ENCODE peak calls at places on chromosomes 7 and 10, in five cellular contexts. K is H1, X is K562, I is HepG2, R is GM12878. F is an unnamed sample.

GRCh38 chr7:44193011-44193802 is 4.0 kb upstream of the GCK start:
- DNase-seq in K (no peak), X (peak), I (no peak), R (no peak), F (no peak)

GRCh38 chr7:157271991-157272324 is 64.8 kb upstream of the DNAJB6 start:
- DNase-seq in X (no peak), I (peak), R (no peak), K (no peak), F (no peak)

GRCh38 chr7:128172151-128172550 is 68.9 kb upstream of the LEP start:
- DNase-seq in I (no peak), X (no peak), R (no peak), K (no peak), F (no peak)

GRCh38 chr10:83373659-83374058 is 765.6 kb upstream of the GHITM start:
- DNase-seq in I (no peak), X (no peak), K (peak), R (no peak), F (no peak)

GRCh38 chr7:130941322-130942210 is 207.6 kb upstream of the KLF14 start:
- DNase-seq in K (no peak), X (peak), I (peak), R (no peak), F (no peak)

GRCh38 chr7:155738652-155739537 is 73.4 kb downstream of the SHH start:
- DNase-seq in R (peak), I (peak), K (no peak), X (no peak), F (peak)

GRCh38 chr7:75039166-75039565 is 34.4 kb downstream of the RCC1L start:
- DNase-seq in I (no peak), K (no peak), R (no peak), X (no peak), F (no peak)

GRCh38 chr7:116354546-116355422 is 144.4 kb downstream of the TES start:
- DNase-seq in K (no peak), I (peak), R (no peak), X (peak), F (peak)

GRCh38 chr7:41252957-41253356 is 449.9 kb downstream of the INHBA start:
- DNase-seq in K (no peak), I (no peak), R (no peak), X (no peak), F (no peak)

GRCh38 chr7:493661-494251 is 25.9 kb downstream of the PDGFA start:
- DNase-seq in K (no peak), X (no peak), R (no peak), I (no peak), F (no peak)

GRCh38 chr7:156021476-156021875 is 209.2 kb upstream of the SHH start:
- DNase-seq in I (no peak), X (no peak), R (no peak), K (peak), F (no peak)

GRCh38 chr7:22207724-22208225 is 149.2 kb downstream of the RAPGEF5 start:
- DNase-seq in I (no peak), R (no peak), X (no peak), K (no peak), F (no peak)

GRCh38 chr7:35035511-35035921 is 1.8 kb downstream of the DPY19L1 start:
- DNase-seq in I (peak), R (no peak), X (peak), K (no peak), F (peak)

GRCh38 chr7:107813524-107813923 is 10.5 kb upstream of the SLC26A3 start:
- DNase-seq in I (no peak), K (no peak), R (no peak), X (no peak), F (no peak)

GRCh38 chr7:98215561-98216495 is 4.6 kb downstream of the BHLHA15 start:
- DNase-seq in I (no peak), X (no peak), K (no peak), R (no peak), F (no peak)

GRCh38 chr7:52355059-52355458 is 680.4 kb upstream of the POM121L12 start:
- DNase-seq in X (no peak), I (no peak), R (no peak), K (peak), F (no peak)

GRCh38 chr7:140475747-140476333 is 3.5 kb downstream of the MKRN1 start:
- DNase-seq in X (peak), R (no peak), I (peak), K (no peak), F (peak)

GRCh38 chr7:51430480-51431086 is 114.0 kb upstream of the COBL start:
- DNase-seq in X (peak), I (peak), K (peak), R (peak), F (peak)

GRCh38 chr7:41445951-41446350 is 256.9 kb downstream of the INHBA start:
- DNase-seq in X (no peak), K (no peak), R (no peak), I (no peak), F (no peak)

GRCh38 chr10:117161386-117162033 is 23.4 kb upstream of the VAX1 start:
- DNase-seq in I (no peak), X (no peak), R (no peak), K (no peak), F (no peak)

GRCh38 chr10:122306282-122306681 is 35.2 kb downstream of the BTBD16 start:
- DNase-seq in R (no peak), X (no peak), K (no peak), I (no peak), F (no peak)

GRCh38 chr10:103592186-103593021 is 98.9 kb downstream of the NEURL1 start:
- DNase-seq in I (peak), R (no peak), K (peak), X (peak), F (peak)

GRCh38 chr10:120950103-120950561 is 99.0 kb downstream of the WDR11 start:
- DNase-seq in R (no peak), I (no peak), K (peak), X (no peak), F (no peak)

GRCh38 chr10:118960166-118961090 is 69.1 kb upstream of the NANOS1 start:
- DNase-seq in K (no peak), X (no peak), I (no peak), R (no peak), F (no peak)

GRCh38 chr7:23357190-23358093 is 58.3 kb downstream of the MALSU1 start:
- DNase-seq in I (peak), X (peak), R (no peak), K (no peak), F (peak)

GRCh38 chr7:30549933-30550493 is 44.7 kb upstream of the GARS1 start:
- DNase-seq in R (no peak), K (no peak), I (no peak), X (no peak), F (no peak)

GRCh38 chr10:99852481-99853213 is 70.2 kb downstream of the ABCC2 start:
- DNase-seq in I (no peak), X (no peak), K (no peak), R (no peak), F (no peak)

GRCh38 chr7:135466442-135467206 is 43.3 kb downstream of the CNOT4 start:
- DNase-seq in I (no peak), K (no peak), X (no peak), R (no peak), F (no peak)

GRCh38 chr7:101243786-101244384 is 996 bp downstream of the FIS1 start:
- DNase-seq in X (peak), R (no peak), I (no peak), K (peak), F (no peak)

GRCh38 chr10:89395141-89395540 is 2.7 kb downstream of the IFIT1 start:
- DNase-seq in I (no peak), K (no peak), R (no peak), X (no peak), F (no peak)

GRCh38 chr10:121406823-121407545 is 191.3 kb downstream of the FGFR2 start:
- DNase-seq in I (no peak), K (no peak), X (no peak), R (no peak), F (no peak)

GRCh38 chr7:73701357-73701995 is 18.0 kb downstream of the STX1A start:
- DNase-seq in X (peak), R (no peak), K (peak), I (peak), F (peak)

GRCh38 chr7:112162161-112163020 is 43.8 kb downstream of the DOCK4 start:
- DNase-seq in I (peak), R (no peak), X (no peak), K (peak), F (no peak)

DNA sequence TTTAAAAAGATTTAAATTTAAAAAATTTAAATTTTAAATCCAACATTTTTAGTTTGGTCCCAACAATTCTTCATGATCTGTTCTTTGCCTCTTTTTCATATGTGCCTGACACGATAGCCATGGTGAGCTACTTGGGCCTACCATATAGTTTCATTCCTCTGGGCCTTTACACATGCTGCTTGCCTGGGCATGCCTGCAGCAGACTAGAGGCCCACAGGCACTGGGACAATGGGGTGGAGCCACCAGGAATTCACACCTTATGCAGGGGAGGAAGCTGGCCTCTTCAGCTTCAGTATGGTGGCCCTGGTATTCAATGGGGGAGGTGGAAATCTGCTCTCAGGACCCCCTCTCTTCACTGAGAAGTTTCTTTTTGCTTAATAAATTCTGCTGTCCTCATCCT is 37.8 kb upstream of the ZNF365 start:
- DNase-seq in I (no peak), X (no peak), K (no peak), R (no peak), F (no peak)
- TF ChIP-seq SP1 in I (no peak), X (no peak), K (no peak), R (no peak), F (no peak)

GRCh38 chr10:102237711-102238252 is 3.5 kb downstream of the PITX3 start:
- DNase-seq in R (no peak), K (no peak), X (no peak), I (no peak), F (no peak)
- H3K9ac ChIP-seq in R (no peak), K (no peak), X (no peak), I (no peak), F (no peak)

GRCh38 chr10:72049969-72050781 is 38.2 kb downstream of the SPOCK2 start:
- DNase-seq in I (peak), X (no peak), R (no peak), K (no peak), F (no peak)
- H3K27ac ChIP-seq in I (no peak), X (no peak), R (no peak), K (no peak), F (no peak)

DNA sequence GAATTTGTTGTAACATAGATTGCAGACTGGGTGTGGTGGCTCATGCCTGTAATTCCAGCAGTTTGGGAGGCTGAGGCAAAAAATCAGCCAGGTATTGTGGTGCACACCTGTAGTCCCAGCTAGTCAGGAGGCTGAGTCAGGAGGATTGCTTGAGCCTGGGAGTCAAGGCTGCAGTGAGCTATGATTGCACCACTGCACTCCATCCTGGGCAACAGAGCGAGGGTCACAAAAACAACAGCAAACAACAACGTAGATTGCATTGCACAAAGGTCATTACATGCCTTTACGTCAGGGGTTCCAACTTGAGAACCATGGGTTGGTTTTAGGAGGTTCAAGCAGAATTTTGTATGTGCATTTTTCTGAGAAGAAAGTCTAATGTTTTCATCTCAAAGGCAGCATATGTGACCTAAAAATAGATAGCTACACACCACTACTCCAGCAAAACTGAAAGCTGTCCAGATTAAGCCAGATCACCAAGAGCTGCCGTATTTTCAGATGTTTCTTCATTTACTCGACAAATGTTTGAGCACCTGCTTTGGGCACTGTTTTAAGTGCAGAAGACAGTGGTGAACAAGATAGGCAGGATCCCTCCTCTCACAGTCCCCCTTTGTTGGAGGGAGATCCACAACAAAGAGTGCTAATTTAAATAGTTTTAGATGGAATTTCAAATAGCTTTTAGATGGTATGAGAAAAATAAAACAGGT is 28.3 kb upstream of the CYP26C1 start:
- DNase-seq in X (no peak), I (peak), K (no peak), R (no peak), F (no peak)
- TF ChIP-seq SP1 in X (no peak), I (no peak), K (no peak), R (no peak), F (no peak)

GRCh38 chr7:124077546-124077945 is 44.7 kb upstream of the TMEM229A start:
- DNase-seq in R (no peak), X (no peak), I (no peak), K (no peak), F (no peak)
- H3K9ac ChIP-seq in R (no peak), X (no peak), I (no peak), K (no peak), F (no peak)

GRCh38 chr10:43782814-43783213 is 134.1 kb upstream of the ZNF32 start:
- DNase-seq in R (no peak), X (no peak), I (no peak), K (no peak), F (no peak)
- H3K27ac ChIP-seq in R (no peak), X (no peak), I (no peak), K (no peak), F (no peak)

GRCh38 chr7:2520131-2520807 is 695 bp downstream of the LFNG start:
- DNase-seq in I (no peak), K (no peak), R (no peak), X (peak), F (no peak)
- TF ChIP-seq SP1 in I (no peak), K (no peak), R (no peak), X (peak), F (no peak)

F was measured in HCT116.